ENCODE peak calls at places on chromosomes 13 and 19, in ten cellular contexts. Y is Calu3; V is mesenteric fat pad; A is NCI-H187; K is dermis microvascular lymphatic vessel endothelial cell; Z is GM03348; P is fibroblast of pulmonary artery; H is fibroblast of lung; L is LHCN-M2; T is stimulated activated CD4-positive, alpha-beta T cell treated with anti-CD3 and anti-CD28 coated beads, Interleukin-12 subunit alpha, Interleukin-12 subunit beta, amount 100 ng/mL, for 24 hours. N is an unnamed sample.

GRCh38 chr19:5914946-5915781 is 1.1 kb downstream of the CAPS start:
- DNase-seq in V (no peak), H (no peak), P (no peak), K (no peak), L (no peak), Z (no peak), A (no peak), Y (peak), T (no peak), N (no peak)

GRCh38 chr13:93727301-93728141 is 500.9 kb downstream of the GPC6 start:
- DNase-seq in A (no peak), T (no peak), K (no peak), H (peak), L (peak), P (peak), V (no peak), Z (peak), Y (no peak), N (no peak)

GRCh38 chr13:84080748-84081530 is 198.7 kb upstream of the SLITRK1 start:
- DNase-seq in V (no peak), K (no peak), A (no peak), P (no peak), Y (no peak), Z (no peak), H (no peak), T (no peak), L (no peak), N (no peak)

GRCh38 chr19:47013041-47013517 is 6.6 kb upstream of the NPAS1 start:
- DNase-seq in P (peak), K (peak), Z (peak), A (peak), T (peak), Y (peak), L (peak), H (peak), V (peak), N (no peak)

GRCh38 chr13:110400786-110401533 is 93.9 kb downstream of the COL4A2 start:
- DNase-seq in A (no peak), Y (no peak), H (peak), P (peak), L (no peak), K (no peak), V (no peak), Z (peak), T (no peak), N (no peak)

GRCh38 chr19:8577247-8577646 is at the start of gene MYO1F:
- DNase-seq in A (no peak), T (no peak), V (no peak), K (no peak), H (no peak), P (no peak), Y (no peak), L (no peak), Z (no peak), N (no peak)

GRCh38 chr19:5338661-5339469 is 1.7 kb downstream of the PTPRS start:
- DNase-seq in K (no peak), H (no peak), Y (no peak), A (no peak), L (no peak), V (no peak), T (no peak), P (no peak), Z (peak), N (no peak)

GRCh38 chr13:98439896-98440295 is 137.0 kb downstream of the STK24 start:
- DNase-seq in Y (no peak), P (no peak), Z (no peak), H (no peak), V (no peak), K (no peak), L (no peak), A (no peak), T (no peak), N (no peak)

GRCh38 chr19:39410620-39411005 is 1.9 kb upstream of the PLEKHG2 start:
- DNase-seq in Z (no peak), P (no peak), A (no peak), L (no peak), V (no peak), K (no peak), H (no peak), T (no peak), Y (no peak), N (no peak)

GRCh38 chr13:106212436-106213010 is 322.9 kb downstream of the EFNB2 start:
- DNase-seq in H (no peak), P (no peak), A (no peak), T (no peak), V (no peak), Y (no peak), Z (peak), L (peak), K (no peak), N (no peak)

GRCh38 chr13:46648166-46648607 is 95.2 kb downstream of the LRCH1 start:
- DNase-seq in Z (peak), L (no peak), P (no peak), A (peak), V (no peak), Y (peak), H (no peak), T (no peak), K (peak), N (no peak)

N was measured in SK-N-MC.